ENCODE peak calls at places on chromosomes 13 and 19, in nine cellular contexts. W, O, N, C, H, J, D, U and X are unnamed samples.

GRCh38 chr13:112056284-112056727 is 10.6 kb upstream of the SOX1 start:
- DNase-seq in W (no peak), J (no peak), D (peak; percentile 73), U (no peak), O (no peak), H (no peak), N (no peak), C (no peak), X (no peak)

GRCh38 chr13:42992585-42993122 is 613 bp upstream of the EPSTI1 start:
- DNase-seq in J (no peak), H (no peak), C (no peak), U (peak; percentile 36), O (no peak), D (no peak), N (peak; percentile 27), W (no peak), X (no peak)

GRCh38 chr19:33628921-33629825 is 7.4 kb downstream of the CHST8 start:
- DNase-seq in C (no peak), D (no peak), W (no peak), N (no peak), U (no peak), H (no peak), O (no peak), J (no peak), X (no peak)

GRCh38 chr19:39301021-39301420 is 4.8 kb downstream of the IFNL1 start:
- DNase-seq in O (no peak), H (no peak), W (no peak), J (no peak), C (no peak), D (no peak), U (no peak), N (no peak), X (no peak)

GRCh38 chr13:48761256-48761655 is 107.5 kb downstream of the CYSLTR2 start:
- DNase-seq in O (no peak), N (no peak), H (no peak), C (no peak), D (no peak), U (no peak), W (no peak), J (no peak), X (no peak)

GRCh38 chr13:45231722-45232121 is 30.9 kb upstream of the KCTD4 start:
- DNase-seq in C (no peak), W (no peak), N (no peak), J (no peak), O (no peak), D (no peak), H (peak; percentile 64), U (no peak), X (peak; percentile 65)

GRCh38 chr13:27339299-27339698 is 68.7 kb downstream of the RASL11A start:
- DNase-seq in N (no peak), H (peak; percentile 20), O (no peak), U (no peak), W (no peak), D (peak; percentile 63), J (no peak), C (no peak), X (peak; percentile 58)

GRCh38 chr19:33348301-33349010 is 25.1 kb upstream of the CEBPG start:
- DNase-seq in W (no peak), N (no peak), J (peak; percentile 25), C (no peak), H (peak; percentile 23), U (no peak), D (no peak), O (no peak), X (peak; percentile 3)

GRCh38 chr13:50893211-50893852 is 16.3 kb upstream of the RNASEH2B start:
- DNase-seq in C (no peak), N (no peak), H (peak; percentile 37), J (no peak), O (no peak), U (peak; percentile 60), W (no peak), D (no peak), X (no peak)

GRCh38 chr13:31914843-31915242 is 116.7 kb upstream of the FRY start:
- DNase-seq in D (no peak), H (no peak), U (no peak), O (no peak), W (no peak), N (no peak), J (no peak), C (no peak), X (no peak)

GRCh38 chr13:39765801-39766463 is 110.5 kb downstream of the COG6 start:
- DNase-seq in C (peak; percentile 35), W (peak; percentile 58), J (peak; percentile 19), U (no peak), O (peak; percentile 47), N (peak; percentile 77), D (peak; percentile 52), H (peak; percentile 37), X (no peak)

GRCh38 chr13:73939071-73939380 is 195.2 kb downstream of the KLF12 start:
- DNase-seq in W (no peak), N (no peak), C (no peak), O (no peak), J (no peak), U (no peak), H (peak; percentile 36), D (no peak), X (no peak)

GRCh38 chr19:1767464-1767933 is 14.2 kb downstream of the ONECUT3 start:
- DNase-seq in O (no peak), N (no peak), W (no peak), C (peak; percentile 33), H (no peak), J (no peak), D (peak; percentile 67), U (no peak), X (no peak)

GRCh38 chr13:24706886-24707585 is 26.8 kb downstream of the ATP12A start:
- DNase-seq in D (no peak), N (no peak), J (no peak), O (no peak), W (no peak), H (no peak), U (no peak), C (no peak), X (no peak)

GRCh38 chr13:51935326-51936171 is 73.8 kb downstream of the CCDC70 start:
- DNase-seq in U (no peak), C (no peak), W (no peak), D (peak; percentile 61), N (no peak), O (no peak), H (peak; percentile 6), J (no peak), X (peak; percentile 14)

DNA sequence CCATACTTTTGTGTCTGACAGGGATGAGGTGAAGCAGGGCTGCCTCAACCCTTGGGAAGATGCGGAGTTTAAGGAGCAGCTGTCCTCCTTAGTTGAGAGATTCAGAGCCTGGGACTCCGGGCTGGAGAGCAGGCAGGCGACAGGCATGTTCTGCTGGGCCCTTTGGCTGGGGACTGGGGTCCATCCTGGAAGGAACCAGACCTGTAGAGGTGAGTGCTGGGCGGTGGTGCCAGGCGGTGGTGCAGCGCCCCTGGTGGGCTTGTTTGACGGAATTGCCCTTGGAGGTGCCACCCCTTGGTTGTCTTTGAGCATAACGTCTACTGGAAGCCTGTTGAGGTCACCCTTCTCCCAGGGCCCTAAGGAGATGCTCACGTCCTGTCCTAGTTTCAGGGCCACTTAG is 20.6 kb upstream of the SLC15A1 start:
- DNase-seq in W (no peak), U (no peak), C (no peak), O (no peak), N (no peak), J (no peak), D (no peak), H (no peak), X (no peak)
- TF ChIP-seq CTCF in W (no peak), U (peak; percentile 11), C (no peak), O (no peak), N (no peak), J (no peak), D (peak; percentile 29), H (no peak), X (no peak)

DNA sequence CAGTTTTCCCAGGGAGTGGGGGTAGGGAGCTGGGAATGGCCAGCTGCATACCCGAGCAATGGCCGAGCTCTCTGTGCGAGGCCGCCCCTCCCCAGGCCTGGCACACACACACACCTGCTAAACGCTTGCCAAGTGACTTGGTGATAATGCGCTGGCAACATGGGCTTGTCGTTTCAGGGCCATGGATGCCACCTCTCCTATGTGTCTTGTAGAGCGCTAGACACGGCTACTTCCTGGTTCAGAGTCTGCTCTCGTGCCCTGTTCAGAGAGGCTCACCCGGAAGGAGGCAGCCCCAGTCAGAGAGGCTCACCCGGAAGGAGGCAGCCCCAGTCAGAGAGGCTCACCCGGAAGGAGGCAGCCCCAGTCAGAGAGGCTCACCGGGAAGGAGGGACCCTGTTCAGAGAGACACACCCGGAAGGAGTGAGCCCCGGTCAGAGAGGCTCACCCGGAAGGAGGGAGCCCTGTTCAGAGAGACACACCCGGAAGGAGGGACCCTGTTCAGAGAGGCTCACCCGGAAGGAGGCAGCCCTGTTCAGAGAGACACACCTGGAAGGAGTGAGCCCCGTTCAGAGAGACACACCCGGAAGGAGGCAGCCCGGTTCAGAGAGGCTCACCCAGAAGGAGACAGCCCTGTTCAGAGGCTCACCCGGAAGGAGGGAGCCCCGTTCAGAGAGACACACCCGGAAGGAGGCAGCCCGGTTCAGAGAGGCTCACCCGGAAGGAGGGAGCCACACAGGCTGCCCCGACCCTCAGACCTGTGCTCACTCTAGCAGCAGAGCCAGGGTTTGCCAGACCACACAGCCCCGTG is 4.2 kb downstream of the ADPRHL1 start:
- DNase-seq in N (no peak), D (no peak), C (no peak), W (peak; percentile 90), O (peak; percentile 51), J (no peak), U (no peak), H (no peak), X (no peak)
- H3K4me3 ChIP-seq in N (peak overlapping the region; percentile 36), D (no peak overlapping the region), C (peak overlapping the region; percentile 71), W (no peak overlapping the region), O (no peak overlapping the region), J (no peak overlapping the region), U (peak overlapping the region; percentile 69), H (no peak overlapping the region), X (no peak overlapping the region)

GRCh38 chr19:4388171-4389063 is 11.9 kb downstream of the SH3GL1 start:
- DNase-seq in J (no peak), W (no peak), D (peak; percentile 58), C (peak; percentile 35), N (no peak), O (no peak), U (no peak), H (no peak), X (no peak)

GRCh38 chr19:4385291-4386037 is 14.9 kb downstream of the SH3GL1 start:
- DNase-seq in W (no peak), O (no peak), N (no peak), D (no peak), J (no peak), H (peak; percentile 38), C (no peak), U (no peak), X (no peak)

GRCh38 chr19:4389064-4389375 is 11.3 kb downstream of the SH3GL1 start:
- DNase-seq in N (no peak), U (no peak), C (no peak), O (no peak), D (no peak), J (no peak), H (no peak), W (peak; percentile 40), X (no peak)

GRCh38 chr19:4389511-4390016 is 10.8 kb downstream of the SH3GL1 start:
- DNase-seq in U (no peak), C (no peak), W (peak; percentile 44), O (no peak), N (no peak), D (no peak), H (no peak), J (no peak), X (no peak)

GRCh38 chr19:4386038-4386782 is 14.1 kb downstream of the SH3GL1 start:
- DNase-seq in U (no peak), N (no peak), D (no peak), H (no peak), O (no peak), C (no peak), J (no peak), W (no peak), X (no peak)
- TF ChIP-seq CTCF in U (no peak), N (no peak), D (no peak), H (peak; percentile 13), O (no peak), C (no peak), J (no peak), W (no peak), X (peak; percentile 10)

GRCh38 chr13:98665638-98665995 is 86.9 kb downstream of the SLC15A1 start:
- DNase-seq in H (peak; percentile 60), N (no peak), J (no peak), W (no peak), C (no peak), U (no peak), D (peak; percentile 44), O (no peak), X (no peak)
- H3K4me3 ChIP-seq in H (no peak overlapping the region), N (no peak overlapping the region), J (no peak overlapping the region), W (no peak overlapping the region), C (no peak overlapping the region), U (no peak overlapping the region), D (no peak overlapping the region), O (no peak overlapping the region), X (no peak overlapping the region)